ENCODE peak calls at places on chromosomes 1 and 21, in nine cellular contexts. X is OCI-LY7; U is fibroblast of lung; A is choroid plexus epithelial cell; Z is AG08396; D is stimulated activated CD8-positive, alpha-beta memory T cell treated with anti-CD3 and anti-CD28 coated beads, Interleukin-4, amount 100 ng/mL, for 48 hours; P is HEK293T; V is CD8-positive, alpha-beta T cell; M is M059J. T is an unnamed sample.

GRCh38 chr1:156733989-156734584 is 5.5 kb upstream of the ISG20L2 start:
- DNase-seq in X (no peak), U (no peak), A (no peak), Z (no peak), D (no peak), P (no peak), V (no peak), M (no peak), T (no peak)

GRCh38 chr1:247347395-247348222 is 15.9 kb upstream of the ZNF496 start:
- DNase-seq in X (no peak), U (no peak), A (no peak), Z (no peak), D (no peak), P (no peak), V (no peak), M (no peak), T (no peak)

GRCh38 chr1:52928083-52928404 is 968 bp downstream of the SCP2 start:
- DNase-seq in X (no peak), U (no peak), A (no peak), Z (no peak), D (no peak), P (no peak), V (no peak), M (no peak), T (no peak)

GRCh38 chr1:16391408-16391807 is 24.4 kb downstream of the SZRD1 start:
- DNase-seq in X (no peak), U (no peak), A (no peak), Z (no peak), D (no peak), P (no peak), V (no peak), M (no peak), T (no peak)

GRCh38 chr21:43021191-43021590 is 46.8 kb downstream of the PKNOX1 start:
- DNase-seq in X (no peak), U (no peak), A (no peak), Z (no peak), D (no peak), P (no peak), V (no peak), M (no peak), T (no peak)

GRCh38 chr1:16605532-16605931 is 7.8 kb downstream of the NBPF1 start:
- DNase-seq in X (no peak), U (no peak), A (no peak), Z (no peak), D (no peak), P (no peak), V (no peak), M (no peak), T (no peak)

GRCh38 chr1:63119575-63120155 is 202.7 kb upstream of the FOXD3 start:
- DNase-seq in X (no peak), U (no peak), A (no peak), Z (no peak), D (no peak), P (no peak), V (no peak), M (no peak), T (no peak)

GRCh38 chr1:21674957-21675356 is 5.8 kb upstream of the RAP1GAP start:
- DNase-seq in X (no peak), U (no peak), A (no peak), Z (no peak), D (no peak), P (no peak), V (no peak), M (no peak), T (no peak)

GRCh38 chr1:110771245-110772022 is 96.7 kb upstream of the KCNA3 start:
- DNase-seq in X (no peak), U (no peak), A (no peak), Z (no peak), D (no peak), P (no peak), V (no peak), M (no peak), T (no peak)

GRCh38 chr1:18112611-18113010 is 5.0 kb downstream of the IGSF21 start:
- DNase-seq in X (no peak), U (no peak), A (no peak), Z (no peak), D (no peak), P (no peak), V (no peak), M (no peak), T (no peak)

GRCh38 chr1:213135572-213135971 is 84.5 kb downstream of the RPS6KC1 start:
- DNase-seq in X (no peak), U (peak; percentile 41), A (peak; percentile 69), Z (peak; percentile 11), D (no peak), P (no peak), V (no peak), M (no peak), T (no peak)

GRCh38 chr1:18256318-18257235 is 149.0 kb downstream of the IGSF21 start:
- DNase-seq in X (peak; percentile 60), U (peak; percentile 2), A (peak; percentile 14), Z (peak; percentile 42), D (peak; percentile 56), P (peak; percentile 71), V (no peak), M (peak; percentile 35), T (no peak)

GRCh38 chr1:246724001-246724724 is at the start of gene SCCPDH:
- DNase-seq in X (peak; percentile 10), U (peak; percentile 70), A (peak; percentile 66), Z (peak; percentile 95), D (peak; percentile 81), P (peak; percentile 75), V (peak; percentile 39), M (peak; percentile 56), T (peak; percentile 25)

GRCh38 chr1:202247837-202248795 is 54.5 kb downstream of the LGR6 start:
- DNase-seq in X (peak; percentile 20), U (no peak), A (no peak), Z (no peak), D (no peak), P (no peak), V (no peak), M (no peak), T (no peak)

GRCh38 chr1:1630965-1631792 is 794 bp upstream of the MMP23B start:
- DNase-seq in X (no peak), U (peak; percentile 36), A (peak; percentile 35), Z (peak; percentile 61), D (peak; percentile 50), P (no peak), V (no peak), M (no peak), T (no peak)

GRCh38 chr1:19036049-19036546 is 79.6 kb upstream of the IFFO2 start:
- DNase-seq in X (no peak), U (peak; percentile 34), A (no peak), Z (no peak), D (no peak), P (no peak), V (no peak), M (no peak), T (no peak)

GRCh38 chr1:50959303-50959912 is 659 bp downstream of the FAF1 start:
- DNase-seq in X (no peak), U (peak; percentile 53), A (no peak), Z (no peak), D (peak; percentile 56), P (peak; percentile 48), V (no peak), M (peak; percentile 74), T (peak; percentile 34)

GRCh38 chr1:25046194-25046532 is 116.1 kb upstream of the RUNX3 start:
- DNase-seq in X (no peak), U (no peak), A (no peak), Z (no peak), D (no peak), P (no peak), V (no peak), M (no peak), T (no peak)

GRCh38 chr1:203450541-203451149 is 25.0 kb upstream of the PRELP start:
- DNase-seq in X (peak; percentile 32), U (no peak), A (no peak), Z (no peak), D (no peak), P (no peak), V (no peak), M (no peak), T (no peak)

GRCh38 chr1:39154553-39155361 is 49.7 kb upstream of the MACF1 start:
- DNase-seq in X (no peak), U (peak; percentile 95), A (peak; percentile 84), Z (peak; percentile 42), D (no peak), P (no peak), V (no peak), M (peak; percentile 82), T (peak; percentile 12)

GRCh38 chr1:63674238-63674864 is 81.1 kb downstream of the PGM1 start:
- DNase-seq in X (peak; percentile 45), U (peak; percentile 92), A (peak; percentile 97), Z (peak; percentile 84), D (peak; percentile 28), P (peak; percentile 89), V (no peak), M (peak; percentile 95), T (peak; percentile 87)

GRCh38 chr21:45618846-45619485 is 24.6 kb upstream of the PCBP3 start:
- DNase-seq in X (no peak), U (peak; percentile 9), A (no peak), Z (no peak), D (peak; percentile 12), P (no peak), V (no peak), M (peak; percentile 45), T (peak; percentile 72)